ENCODE peak calls at places on chromosomes 7 and 10, in eight cellular contexts. N is HL-60, L is WTC11, E is endodermal cell, D is GM20000, X is AG09309, A is tibial nerve, M is ovary. R is an unnamed sample.
A peak's percentile ranks its signal among the peaks of the same experiment; 100 is the strongest.

GRCh38 chr10:114753126-114753525 is 68.5 kb upstream of the FHIP2A start:
- DNase-seq in N (no peak), L (no peak), D (no peak), M (no peak), A (no peak), X (peak; percentile 44), E (no peak), R (no peak)

GRCh38 chr7:155351120-155351870 is 53.6 kb downstream of the INSIG1 start:
- DNase-seq in L (no peak), E (no peak), A (no peak), N (no peak), D (no peak), X (no peak), M (no peak), R (no peak)

GRCh38 chr7:92809397-92810241 is 26.8 kb downstream of the CDK6 start:
- DNase-seq in N (peak; percentile 70), X (peak; percentile 75), M (peak; percentile 74), E (peak; percentile 56), A (peak; percentile 70), D (peak; percentile 58), L (peak; percentile 13), R (no peak)

GRCh38 chr7:140478361-140479061 is 794 bp downstream of the MKRN1 start:
- DNase-seq in L (no peak), A (peak; percentile 27), M (peak; percentile 43), E (peak; percentile 77), X (peak; percentile 5), D (peak; percentile 48), N (peak; percentile 15), R (peak; percentile 35)

GRCh38 chr7:122864016-122864415 is 22.2 kb downstream of the CADPS2 start:
- DNase-seq in E (no peak), N (no peak), M (no peak), L (no peak), X (no peak), A (no peak), D (no peak), R (no peak)

GRCh38 chr10:20993387-20994170 is 96.5 kb upstream of the NEBL start:
- DNase-seq in N (no peak), A (no peak), D (no peak), X (no peak), L (no peak), M (no peak), E (no peak), R (no peak)

GRCh38 chr10:29619273-29619672 is 15.5 kb downstream of the SVIL start:
- DNase-seq in L (no peak), A (no peak), X (no peak), E (no peak), D (no peak), M (no peak), N (no peak), R (no peak)

GRCh38 chr7:149764481-149765398 is 8.6 kb downstream of the ZNF467 start:
- DNase-seq in A (no peak), M (no peak), E (peak; percentile 90), N (no peak), X (no peak), L (peak; percentile 71), D (no peak), R (no peak)

GRCh38 chr7:100166317-100166940 is 2.0 kb downstream of the GAL3ST4 start:
- DNase-seq in D (peak; percentile 15), E (peak; percentile 49), M (no peak), L (no peak), N (no peak), A (no peak), X (no peak), R (no peak)

GRCh38 chr10:94623572-94623971 is 60.0 kb upstream of the CYP2C18 start:
- DNase-seq in D (no peak), A (no peak), X (no peak), N (no peak), M (no peak), E (peak; percentile 70), L (no peak), R (no peak)

GRCh38 chr7:1052031-1052818 is 7.9 kb downstream of the GPR146 start:
- DNase-seq in N (no peak), D (no peak), X (no peak), A (no peak), M (no peak), L (no peak), E (no peak), R (no peak)

GRCh38 chr10:77835669-77836086 is 90.9 kb downstream of the DLG5 start:
- DNase-seq in E (no peak), X (no peak), A (no peak), N (no peak), D (no peak), M (no peak), L (no peak), R (no peak)

GRCh38 chr7:65238785-65239184 is 134.9 kb upstream of the ZNF92 start:
- DNase-seq in A (no peak), X (no peak), M (no peak), L (no peak), E (no peak), D (no peak), N (no peak), R (no peak)

GRCh38 chr7:44937426-44937825 is 41.4 kb downstream of the MYO1G start:
- DNase-seq in E (no peak), M (no peak), X (no peak), D (no peak), N (no peak), A (no peak), L (no peak), R (no peak)

GRCh38 chr7:154880512-154880911 is 122.4 kb downstream of the PAXIP1 start:
- DNase-seq in M (no peak), E (no peak), N (no peak), D (no peak), X (no peak), A (no peak), L (no peak), R (no peak)

GRCh38 chr7:74483402-74484336 is 30.0 kb downstream of the GTF2IRD1 start:
- DNase-seq in X (peak; percentile 57), N (no peak), E (no peak), A (no peak), D (no peak), L (no peak), M (no peak), R (no peak)

GRCh38 chr10:114043532-114044250 is at the start of gene ADRB1:
- DNase-seq in D (peak; percentile 85), N (peak; percentile 85), A (peak; percentile 52), M (no peak), L (peak; percentile 80), X (no peak), E (peak; percentile 93), R (peak; percentile 39)

GRCh38 chr7:75536491-75536890 is 44.4 kb downstream of the SPDYE5 start:
- DNase-seq in E (no peak), N (no peak), A (no peak), M (no peak), X (no peak), L (no peak), D (no peak), R (no peak)

GRCh38 chr7:33196194-33196593 is 66.8 kb downstream of the BBS9 start:
- DNase-seq in X (no peak), M (no peak), L (no peak), A (no peak), D (no peak), N (no peak), E (no peak), R (no peak)

GRCh38 chr10:27911645-27912044 is 87.2 kb downstream of the ODAD2 start:
- DNase-seq in L (peak; percentile 40), D (no peak), M (no peak), X (peak; percentile 11), N (no peak), E (peak; percentile 87), A (no peak), R (no peak)

GRCh38 chr7:106217089-106217542 is 67.7 kb downstream of the NAMPT start:
- DNase-seq in L (no peak), M (peak; percentile 75), X (no peak), N (no peak), E (peak; percentile 54), A (peak; percentile 61), D (no peak), R (no peak)

DNA sequence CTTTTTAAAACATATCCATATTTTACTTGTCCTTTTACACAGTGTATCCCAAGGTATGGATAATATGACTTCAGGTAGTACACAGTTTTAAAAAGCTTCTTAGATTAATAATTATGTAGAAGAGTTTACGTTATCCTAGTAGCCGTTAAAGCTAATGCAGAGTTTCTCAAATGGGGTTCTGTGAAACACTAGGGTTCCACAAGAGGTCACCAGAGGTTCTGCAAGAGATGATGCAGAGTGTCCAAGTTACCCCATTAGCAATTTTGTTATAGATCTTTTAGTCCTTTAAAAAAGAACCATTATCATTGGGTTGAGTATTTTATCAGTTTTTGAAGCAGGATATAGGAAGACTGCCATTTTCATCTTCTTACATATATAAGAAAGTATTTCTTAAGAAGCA is 298.9 kb upstream of the HPS1 start:
- DNase-seq in E (no peak), D (no peak), X (no peak), A (no peak), N (no peak), L (no peak), M (no peak), R (no peak)
- TF ChIP-seq CTCF in E (peak; percentile 60), D (no peak), X (no peak), A (no peak), N (no peak), L (no peak), M (no peak), R (no peak)

DNA sequence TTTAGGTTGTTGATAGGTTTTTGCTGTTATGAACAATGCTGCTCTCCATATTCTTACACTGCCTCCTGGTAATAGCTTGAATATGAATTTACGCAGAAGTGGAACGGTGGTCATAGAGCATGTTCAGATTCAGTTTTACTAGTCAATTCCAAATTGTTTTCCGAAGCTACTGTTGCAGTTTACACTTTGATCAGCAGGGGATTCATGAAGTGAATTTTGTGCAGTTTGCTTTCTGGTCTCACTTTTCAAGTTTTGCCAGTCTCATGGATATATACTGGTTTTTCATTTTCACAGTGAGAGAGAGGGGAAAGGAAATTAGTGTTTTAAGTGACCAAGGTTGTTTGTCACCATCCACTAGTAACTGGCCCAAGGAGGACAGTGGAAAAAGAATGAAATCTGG is 171.3 kb downstream of the PRKCQ start:
- DNase-seq in E (no peak), A (no peak), D (no peak), M (no peak), N (no peak), X (no peak), L (no peak), R (no peak)
- TF ChIP-seq CTCF in E (peak; percentile 48), A (no peak), D (no peak), M (no peak), N (no peak), X (peak; percentile 14), L (no peak), R (peak; percentile 40)

GRCh38 chr7:104061652-104062051 is 72.2 kb upstream of the RELN start:
- DNase-seq in E (no peak), N (no peak), L (no peak), M (no peak), D (no peak), X (no peak), A (no peak), R (no peak)
- TF ChIP-seq CTCF in E (no peak), N (no peak), L (no peak), M (no peak), D (no peak), X (no peak), A (no peak), R (no peak)

DNA sequence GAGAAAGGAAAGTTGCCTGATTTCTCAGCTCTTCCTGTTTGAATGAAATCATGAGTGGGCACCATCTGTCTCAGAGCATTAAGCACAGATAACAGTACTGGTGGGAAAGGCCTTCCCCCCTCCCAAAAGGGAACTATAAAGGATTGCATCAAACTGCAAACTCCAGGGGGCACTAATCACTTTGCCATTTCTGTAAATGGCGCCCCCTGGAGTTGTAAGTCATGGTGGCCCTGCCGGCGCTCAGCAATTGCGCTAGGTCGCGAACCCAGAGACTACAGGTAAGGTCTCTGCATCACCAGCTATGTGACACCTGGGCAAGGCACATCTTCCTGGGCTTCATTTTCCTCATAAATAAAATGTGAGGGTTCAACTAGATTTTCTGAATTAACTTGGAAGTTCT is 11.1 kb downstream of the LRRC4 start:
- DNase-seq in X (no peak), N (no peak), D (no peak), A (no peak), L (peak; percentile 74), M (no peak), E (peak; percentile 89), R (no peak)
- TF ChIP-seq CTCF in X (peak; percentile 29), N (no peak), D (no peak), A (no peak), L (peak; percentile 83), M (no peak), E (peak; percentile 81), R (peak; percentile 47)